ENCODE peak calls at places on chromosomes 2 and 18, in eight cellular contexts. M, P, J, B, O, H, G and U are unnamed samples.

GRCh38 chr18:46051731-46052461 is 20.2 kb downstream of the PSTPIP2 start:
- DNase-seq in M (peak; percentile 50), P (peak; percentile 58), J (no peak), B (peak; percentile 73), O (no peak), H (no peak), G (no peak), U (no peak)

GRCh38 chr2:166125557-166125956 is 2.3 kb downstream of the SCN1A start:
- DNase-seq in M (no peak), P (no peak), J (no peak), B (no peak), O (no peak), H (no peak), G (no peak), U (no peak)

GRCh38 chr2:171317492-171318125 is 116.2 kb downstream of the METTL8 start:
- DNase-seq in M (no peak), P (no peak), J (peak; percentile 74), B (peak; percentile 11), O (no peak), H (no peak), G (no peak), U (no peak)

GRCh38 chr2:133841905-133842304 is 273.6 kb upstream of the NCKAP5 start:
- DNase-seq in M (peak; percentile 99), P (peak; percentile 93), J (no peak), B (peak; percentile 76), O (no peak), H (no peak), G (no peak), U (peak; percentile 76)

GRCh38 chr18:44396550-44396949 is 284.1 kb upstream of the SETBP1 start:
- DNase-seq in M (no peak), P (no peak), J (no peak), B (no peak), O (no peak), H (no peak), G (no peak), U (no peak)

GRCh38 chr2:200929334-200930249 is 33.9 kb downstream of the ORC2 start:
- DNase-seq in M (peak; percentile 75), P (no peak), J (no peak), B (no peak), O (no peak), H (no peak), G (no peak), U (no peak)

GRCh38 chr2:191165190-191165643 is 14.4 kb upstream of the STAT4 start:
- DNase-seq in M (peak; percentile 74), P (no peak), J (no peak), B (peak; percentile 85), O (no peak), H (no peak), G (no peak), U (no peak)

GRCh38 chr2:217835931-217836881 is 166.6 kb downstream of the TNS1 start:
- DNase-seq in M (no peak), P (peak; percentile 88), J (no peak), B (peak; percentile 92), O (no peak), H (no peak), G (no peak), U (peak; percentile 76)

GRCh38 chr2:42513252-42513918 is 19.6 kb upstream of the KCNG3 start:
- DNase-seq in M (peak; percentile 67), P (peak; percentile 20), J (no peak), B (peak; percentile 68), O (no peak), H (no peak), G (no peak), U (peak; percentile 20)

GRCh38 chr18:21747764-21748693 is 7.4 kb downstream of the MIB1 start:
- DNase-seq in M (peak; percentile 22), P (no peak), J (no peak), B (no peak), O (no peak), H (no peak), G (no peak), U (no peak)

GRCh38 chr2:218012306-218012705 is 9.5 kb upstream of the TNS1 start:
- DNase-seq in M (no peak), P (no peak), J (no peak), B (no peak), O (no peak), H (no peak), G (no peak), U (no peak)

GRCh38 chr2:128513416-128514283 is 195.0 kb upstream of the HS6ST1 start:
- DNase-seq in M (no peak), P (no peak), J (peak; percentile 4), B (no peak), O (no peak), H (peak; percentile 58), G (no peak), U (no peak)

GRCh38 chr2:8573234-8573941 is 108.5 kb upstream of the ID2 start:
- DNase-seq in M (no peak), P (no peak), J (no peak), B (no peak), O (no peak), H (peak; percentile 41), G (no peak), U (no peak)

GRCh38 chr2:241062342-241063092 is 39.6 kb downstream of the MTERF4 start:
- DNase-seq in M (no peak), P (no peak), J (no peak), B (no peak), O (no peak), H (no peak), G (no peak), U (no peak)

GRCh38 chr2:108270346-108270745 is 18.3 kb upstream of the SULT1C2 start:
- DNase-seq in M (no peak), P (no peak), J (no peak), B (no peak), O (no peak), H (no peak), G (no peak), U (no peak)

GRCh38 chr2:7180641-7181370 is 263.6 kb downstream of the RNF144A start:
- DNase-seq in M (no peak), P (no peak), J (no peak), B (no peak), O (no peak), H (no peak), G (no peak), U (no peak)

GRCh38 chr2:46490521-46491141 is 11.3 kb downstream of the TMEM247 start:
- DNase-seq in M (no peak), P (no peak), J (no peak), B (peak; percentile 70), O (no peak), H (peak; percentile 78), G (no peak), U (no peak)

GRCh38 chr2:204972606-204973336 is 427.5 kb downstream of the PARD3B start:
- DNase-seq in M (no peak), P (no peak), J (no peak), B (peak; percentile 44), O (no peak), H (no peak), G (no peak), U (no peak)

GRCh38 chr2:100409975-100410647 is 7.4 kb downstream of the CHST10 start:
- DNase-seq in M (no peak), P (no peak), J (no peak), B (no peak), O (no peak), H (no peak), G (no peak), U (no peak)

GRCh38 chr2:127634066-127634617 is 11.8 kb upstream of the GPR17 start:
- DNase-seq in M (no peak), P (no peak), J (no peak), B (no peak), O (no peak), H (no peak), G (no peak), U (no peak)

GRCh38 chr2:41698787-41699422 is 348.9 kb upstream of the PKDCC start:
- DNase-seq in M (peak; percentile 19), P (no peak), J (no peak), B (peak; percentile 17), O (no peak), H (peak; percentile 70), G (no peak), U (no peak)

GRCh38 chr2:164839914-164840457 is 1.6 kb downstream of the COBLL1 start:
- DNase-seq in M (peak; percentile 54), P (no peak), J (no peak), B (peak; percentile 26), O (no peak), H (no peak), G (peak; percentile 55), U (no peak)

GRCh38 chr2:175402591-175402990 is 221.1 kb upstream of the ATP5MC3 start:
- DNase-seq in M (no peak), P (no peak), J (no peak), B (no peak), O (no peak), H (no peak), G (no peak), U (no peak)

GRCh38 chr2:210020138-210020537 is 17.7 kb downstream of the RPE start:
- DNase-seq in M (no peak), P (no peak), J (no peak), B (no peak), O (no peak), H (no peak), G (no peak), U (no peak)

GRCh38 chr2:162244559-162245031 is 1.4 kb upstream of the FAP start:
- DNase-seq in M (peak; percentile 96), P (peak; percentile 87), J (no peak), B (peak; percentile 67), O (no peak), H (no peak), G (peak; percentile 86), U (no peak)

GRCh38 chr2:27735263-27735904 is 36.1 kb upstream of the MRPL33 start:
- DNase-seq in M (peak; percentile 31), P (no peak), J (no peak), B (peak; percentile 67), O (no peak), H (peak; percentile 90), G (no peak), U (peak; percentile 10)